ENCODE peak calls at places on chromosomes 12 and 14, in seven cellular contexts. One of them, this sample, is unnamed.
A peak's percentile ranks its signal among the peaks of the same experiment; 100 is the strongest.

GRCh38 chr14:26415618-26416123 is 182.2 kb downstream of the NOVA1 start:
- DNase-seq in stomach: peak; percentile 33
- DNase-seq in suprapubic skin: peak; percentile 82
- DNase-seq in HepG2: no peak
- DNase-seq in Panc1: no peak
- DNase-seq in HCT116: no peak
- DNase-seq in GM23338: no peak
- DNase-seq in this sample: peak; percentile 64

GRCh38 chr14:73143003-73143402 is 6.7 kb downstream of the PSEN1 start:
- DNase-seq in stomach: no peak
- DNase-seq in suprapubic skin: no peak
- DNase-seq in HepG2: no peak
- DNase-seq in Panc1: no peak
- DNase-seq in HCT116: no peak
- DNase-seq in GM23338: no peak
- DNase-seq in this sample: no peak

GRCh38 chr12:119829439-119829838 is 47.7 kb downstream of the CIT start:
- DNase-seq in stomach: no peak
- DNase-seq in suprapubic skin: no peak
- DNase-seq in HepG2: no peak
- DNase-seq in Panc1: no peak
- DNase-seq in HCT116: no peak
- DNase-seq in GM23338: no peak
- DNase-seq in this sample: no peak

GRCh38 chr12:102430661-102431060 is 49.7 kb downstream of the IGF1 start:
- DNase-seq in stomach: no peak
- DNase-seq in suprapubic skin: no peak
- DNase-seq in HepG2: no peak
- DNase-seq in Panc1: no peak
- DNase-seq in HCT116: no peak
- DNase-seq in GM23338: no peak
- DNase-seq in this sample: no peak

GRCh38 chr12:12513416-12514006 is 49.2 kb downstream of the DUSP16 start:
- DNase-seq in stomach: no peak
- DNase-seq in suprapubic skin: no peak
- DNase-seq in HepG2: no peak
- DNase-seq in Panc1: no peak
- DNase-seq in HCT116: no peak
- DNase-seq in GM23338: no peak
- DNase-seq in this sample: no peak

GRCh38 chr12:114411081-114411836 is 5.3 kb upstream of the TBX5 start:
- DNase-seq in stomach: no peak
- DNase-seq in suprapubic skin: no peak
- DNase-seq in HepG2: no peak
- DNase-seq in Panc1: no peak
- DNase-seq in HCT116: no peak
- DNase-seq in GM23338: no peak
- DNase-seq in this sample: no peak

GRCh38 chr12:12653922-12654321 is 42.1 kb downstream of the GPR19 start:
- DNase-seq in stomach: no peak
- DNase-seq in suprapubic skin: no peak
- DNase-seq in HepG2: no peak
- DNase-seq in Panc1: no peak
- DNase-seq in HCT116: no peak
- DNase-seq in GM23338: no peak
- DNase-seq in this sample: no peak

GRCh38 chr12:118188690-118189371 is 52.9 kb downstream of the PEBP1 start:
- DNase-seq in stomach: no peak
- DNase-seq in suprapubic skin: no peak
- DNase-seq in HepG2: no peak
- DNase-seq in Panc1: no peak
- DNase-seq in HCT116: no peak
- DNase-seq in GM23338: peak; percentile 22
- DNase-seq in this sample: no peak

GRCh38 chr12:31228811-31229792 is 96.8 kb downstream of the SINHCAF start:
- DNase-seq in stomach: peak; percentile 89
- DNase-seq in suprapubic skin: no peak
- DNase-seq in HepG2: peak; percentile 35
- DNase-seq in Panc1: no peak
- DNase-seq in HCT116: no peak
- DNase-seq in GM23338: no peak
- DNase-seq in this sample: peak; percentile 72

GRCh38 chr12:86264451-86265328 is 8.5 kb upstream of the MGAT4C start:
- DNase-seq in stomach: peak; percentile 71
- DNase-seq in suprapubic skin: peak; percentile 72
- DNase-seq in HepG2: no peak
- DNase-seq in Panc1: no peak
- DNase-seq in HCT116: no peak
- DNase-seq in GM23338: peak; percentile 81
- DNase-seq in this sample: peak; percentile 32

GRCh38 chr14:30243805-30244204 is 315.2 kb upstream of the G2E3 start:
- DNase-seq in stomach: no peak
- DNase-seq in suprapubic skin: no peak
- DNase-seq in HepG2: no peak
- DNase-seq in Panc1: no peak
- DNase-seq in HCT116: no peak
- DNase-seq in GM23338: no peak
- DNase-seq in this sample: no peak

GRCh38 chr14:39430762-39431415 is 1.3 kb downstream of the FBXO33 start:
- DNase-seq in stomach: no peak
- DNase-seq in suprapubic skin: no peak
- DNase-seq in HepG2: peak; percentile 38
- DNase-seq in Panc1: no peak
- DNase-seq in HCT116: no peak
- DNase-seq in GM23338: no peak
- DNase-seq in this sample: no peak

GRCh38 chr12:85423947-85424346 is 143.9 kb downstream of the ALX1 start:
- DNase-seq in stomach: no peak
- DNase-seq in suprapubic skin: no peak
- DNase-seq in HepG2: no peak
- DNase-seq in Panc1: no peak
- DNase-seq in HCT116: no peak
- DNase-seq in GM23338: no peak
- DNase-seq in this sample: no peak

GRCh38 chr12:105330938-105331804 is 680 bp downstream of the C12orf75 start:
- DNase-seq in stomach: peak; percentile 33
- DNase-seq in suprapubic skin: peak; percentile 66
- DNase-seq in HepG2: no peak
- DNase-seq in Panc1: no peak
- DNase-seq in HCT116: no peak
- DNase-seq in GM23338: peak; percentile 36
- DNase-seq in this sample: peak; percentile 27

GRCh38 chr14:54643696-54644176 is 76.8 kb downstream of the SAMD4A start:
- DNase-seq in stomach: no peak
- DNase-seq in suprapubic skin: no peak
- DNase-seq in HepG2: peak; percentile 64
- DNase-seq in Panc1: no peak
- DNase-seq in HCT116: no peak
- DNase-seq in GM23338: no peak
- DNase-seq in this sample: no peak

GRCh38 chr12:12562016-12562483 is 613 bp downstream of the DUSP16 start:
- DNase-seq in stomach: no peak
- DNase-seq in suprapubic skin: peak; percentile 73
- DNase-seq in HepG2: no peak
- DNase-seq in Panc1: no peak
- DNase-seq in HCT116: no peak
- DNase-seq in GM23338: peak; percentile 62
- DNase-seq in this sample: peak; percentile 27

GRCh38 chr12:104909761-104910160 is 48.3 kb downstream of the SLC41A2 start:
- DNase-seq in stomach: no peak
- DNase-seq in suprapubic skin: no peak
- DNase-seq in HepG2: no peak
- DNase-seq in Panc1: no peak
- DNase-seq in HCT116: no peak
- DNase-seq in GM23338: no peak
- DNase-seq in this sample: no peak

GRCh38 chr12:132686831-132687210 is 321 bp downstream of the POLE start:
- DNase-seq in stomach: no peak
- DNase-seq in suprapubic skin: no peak
- DNase-seq in HepG2: no peak
- DNase-seq in Panc1: no peak
- DNase-seq in HCT116: no peak
- DNase-seq in GM23338: peak; percentile 48
- DNase-seq in this sample: no peak

GRCh38 chr12:113950873-113951272 is 15.3 kb downstream of the RBM19 start:
- DNase-seq in stomach: no peak
- DNase-seq in suprapubic skin: no peak
- DNase-seq in HepG2: no peak
- DNase-seq in Panc1: no peak
- DNase-seq in HCT116: no peak
- DNase-seq in GM23338: no peak
- DNase-seq in this sample: no peak

DNA sequence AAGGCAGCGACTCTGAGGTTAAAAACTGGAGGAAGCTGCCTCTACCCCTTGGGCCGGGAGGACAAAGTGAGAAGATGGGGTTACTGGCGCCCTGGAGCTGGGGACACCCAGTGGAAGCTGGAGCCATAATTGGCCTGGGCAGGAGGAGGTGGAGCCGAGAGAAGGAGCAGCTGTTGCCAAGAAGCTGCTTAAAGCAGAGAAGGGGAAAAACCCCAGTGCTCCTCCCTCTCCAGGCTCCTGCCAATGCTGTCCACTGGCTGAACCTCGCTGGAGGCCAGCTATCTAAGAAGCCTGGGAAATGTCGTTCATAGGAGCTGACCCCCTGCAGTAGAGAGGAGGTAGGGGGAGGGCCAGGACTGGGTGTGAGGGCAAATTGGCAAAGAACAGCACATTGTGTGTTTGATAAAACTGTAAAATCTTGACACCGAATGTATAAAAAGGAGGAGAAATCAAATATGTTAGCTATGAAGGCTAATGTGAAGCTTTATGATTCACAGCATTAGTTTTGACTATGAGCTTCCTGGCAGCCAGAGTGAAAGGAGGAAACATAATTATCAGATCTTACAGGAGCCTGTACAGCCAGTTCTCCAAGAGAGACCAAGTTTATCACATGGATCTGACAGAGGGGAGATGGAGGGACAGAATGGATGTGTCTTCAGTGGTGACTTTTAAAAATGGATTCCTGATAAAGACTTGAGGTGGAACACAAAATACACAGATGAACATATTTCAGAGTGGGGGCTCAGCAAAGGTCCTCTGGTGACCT is 9.5 kb downstream of the HHIPL1 start:
- DNase-seq in stomach: peak; percentile 71
- DNase-seq in suprapubic skin: no peak
- DNase-seq in HepG2: no peak
- DNase-seq in Panc1: no peak
- DNase-seq in HCT116: no peak
- DNase-seq in GM23338: peak; percentile 37
- DNase-seq in this sample: peak; percentile 52
- TF ChIP-seq POLR2AphosphoS5 in stomach: no peak
- TF ChIP-seq POLR2AphosphoS5 in suprapubic skin: no peak
- TF ChIP-seq POLR2AphosphoS5 in HepG2: no peak
- TF ChIP-seq POLR2AphosphoS5 in Panc1: no peak
- TF ChIP-seq POLR2AphosphoS5 in HCT116: no peak
- TF ChIP-seq POLR2AphosphoS5 in GM23338: no peak
- TF ChIP-seq POLR2AphosphoS5 in this sample: no peak

GRCh38 chr14:93330609-93331000 is 2.2 kb downstream of the BTBD7 start:
- DNase-seq in stomach: no peak
- DNase-seq in suprapubic skin: no peak
- DNase-seq in HepG2: no peak
- DNase-seq in Panc1: no peak
- DNase-seq in HCT116: no peak
- DNase-seq in GM23338: no peak
- DNase-seq in this sample: no peak
- H3K4me3 ChIP-seq in stomach: no peak overlapping the region
- H3K4me3 ChIP-seq in suprapubic skin: no peak overlapping the region
- H3K4me3 ChIP-seq in HepG2: peak overlapping the region; percentile 79
- H3K4me3 ChIP-seq in Panc1: peak overlapping the region; percentile 75
- H3K4me3 ChIP-seq in HCT116: no peak overlapping the region
- H3K4me3 ChIP-seq in GM23338: peak overlapping the region; percentile 87
- H3K4me3 ChIP-seq in this sample: no peak overlapping the region

DNA sequence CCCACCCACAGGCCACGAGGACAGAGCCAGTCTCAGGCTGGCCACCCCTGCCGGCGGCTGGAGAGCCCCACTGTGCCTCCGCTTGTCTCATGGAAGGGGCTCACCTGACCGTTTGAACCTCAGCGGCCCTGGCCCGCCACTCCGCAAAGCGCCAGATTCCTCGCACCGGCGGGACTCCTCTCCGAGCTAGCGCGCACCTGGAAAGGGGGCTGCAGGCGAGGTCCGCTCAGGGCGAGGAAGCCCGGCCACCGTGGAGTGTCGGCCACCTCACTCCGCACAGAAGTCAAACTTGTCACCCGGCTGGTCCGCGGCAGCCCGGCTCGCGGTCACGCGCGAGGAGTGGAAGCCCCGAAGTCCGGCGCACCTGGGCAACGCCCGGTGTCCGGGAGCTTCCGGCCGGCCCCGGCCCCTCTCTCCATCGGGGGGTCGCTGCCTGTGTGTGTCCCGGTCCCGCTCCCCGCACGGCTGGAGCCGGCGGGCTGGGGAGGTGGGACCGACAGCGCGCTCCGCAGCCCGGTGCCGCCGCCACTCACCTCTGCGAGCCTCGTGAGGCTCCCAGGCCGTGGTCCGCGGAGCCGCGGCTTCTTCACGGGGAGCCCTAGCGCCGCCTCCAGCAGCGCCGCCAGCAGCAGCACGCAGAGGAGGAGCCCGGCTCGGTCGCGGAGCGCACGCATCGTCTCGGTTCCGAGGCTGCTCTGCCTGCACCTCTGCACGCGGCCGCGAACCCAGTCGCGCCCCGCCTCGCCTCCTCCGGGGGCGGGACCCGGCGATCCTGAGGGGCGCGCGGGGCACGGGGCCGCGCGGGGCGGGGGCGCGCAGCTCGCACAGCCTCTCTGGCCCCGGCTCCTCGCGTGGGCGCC is at the start of gene ISM2:
- DNase-seq in stomach: peak; percentile 42
- DNase-seq in suprapubic skin: no peak
- DNase-seq in HepG2: peak; percentile 44
- DNase-seq in Panc1: no peak
- DNase-seq in HCT116: no peak
- DNase-seq in GM23338: peak; percentile 78
- DNase-seq in this sample: peak; percentile 28
- TF ChIP-seq POLR2AphosphoS5 in stomach: no peak
- TF ChIP-seq POLR2AphosphoS5 in suprapubic skin: no peak
- TF ChIP-seq POLR2AphosphoS5 in HepG2: peak; percentile 64
- TF ChIP-seq POLR2AphosphoS5 in Panc1: no peak
- TF ChIP-seq POLR2AphosphoS5 in HCT116: no peak
- TF ChIP-seq POLR2AphosphoS5 in GM23338: no peak
- TF ChIP-seq POLR2AphosphoS5 in this sample: no peak

GRCh38 chr12:39420043-39420442 is 22.9 kb downstream of the KIF21A start:
- DNase-seq in stomach: no peak
- DNase-seq in suprapubic skin: no peak
- DNase-seq in HepG2: peak; percentile 26
- DNase-seq in Panc1: no peak
- DNase-seq in HCT116: no peak
- DNase-seq in GM23338: no peak
- DNase-seq in this sample: no peak

GRCh38 chr12:39417916-39418315 is 25.0 kb downstream of the KIF21A start:
- DNase-seq in stomach: no peak
- DNase-seq in suprapubic skin: no peak
- DNase-seq in HepG2: peak; percentile 66
- DNase-seq in Panc1: no peak
- DNase-seq in HCT116: no peak
- DNase-seq in GM23338: no peak
- DNase-seq in this sample: no peak

GRCh38 chr12:39412210-39412609 is 30.7 kb downstream of the KIF21A start:
- DNase-seq in stomach: no peak
- DNase-seq in suprapubic skin: no peak
- DNase-seq in HepG2: no peak
- DNase-seq in Panc1: no peak
- DNase-seq in HCT116: no peak
- DNase-seq in GM23338: peak; percentile 78
- DNase-seq in this sample: no peak

GRCh38 chr12:39419471-39419870 is 23.4 kb downstream of the KIF21A start:
- DNase-seq in stomach: no peak
- DNase-seq in suprapubic skin: no peak
- DNase-seq in HepG2: no peak
- DNase-seq in Panc1: no peak
- DNase-seq in HCT116: no peak
- DNase-seq in GM23338: no peak
- DNase-seq in this sample: no peak

GRCh38 chr12:39413836-39414771 is 28.8 kb downstream of the KIF21A start:
- DNase-seq in stomach: no peak
- DNase-seq in suprapubic skin: no peak
- DNase-seq in HepG2: no peak
- DNase-seq in Panc1: no peak
- DNase-seq in HCT116: no peak
- DNase-seq in GM23338: no peak
- DNase-seq in this sample: no peak
- H3K4me3 ChIP-seq in stomach: no peak overlapping the region
- H3K4me3 ChIP-seq in suprapubic skin: no peak overlapping the region
- H3K4me3 ChIP-seq in HepG2: no peak overlapping the region
- H3K4me3 ChIP-seq in Panc1: no peak overlapping the region
- H3K4me3 ChIP-seq in HCT116: no peak overlapping the region
- H3K4me3 ChIP-seq in GM23338: no peak overlapping the region
- H3K4me3 ChIP-seq in this sample: no peak overlapping the region

This sample was measured in transverse colon.